ENCODE peak calls at places on chromosomes 12 and 14, in five cellular contexts. E, X, Q, U and G are unnamed samples. For H3K4me1, the result is how much of the 10 kb centered on the place peaks cover.

GRCh38 chr12:131865196-131865875 is 29.1 kb upstream of the ULK1 start:
- DNase-seq in E (no peak), X (peak), Q (no peak), U (no peak), G (peak)

GRCh38 chr14:102538598-102539543 is 29.3 kb upstream of the ANKRD9 start:
- DNase-seq in E (no peak), X (no peak), Q (no peak), U (no peak), G (no peak)

GRCh38 chr14:36767603-36768281 is 106.1 kb downstream of the PAX9 start:
- DNase-seq in E (no peak), X (no peak), Q (no peak), U (peak), G (no peak)

GRCh38 chr12:26940820-26941219 is 2.5 kb downstream of the FGFR1OP2 start:
- DNase-seq in E (peak), X (no peak), Q (no peak), U (no peak), G (no peak)

GRCh38 chr12:12439636-12440035 is 82.8 kb downstream of the BORCS5 start:
- DNase-seq in E (no peak), X (no peak), Q (peak), U (no peak), G (no peak)

GRCh38 chr12:108305520-108305919 is 33.6 kb downstream of the CMKLR1 start:
- DNase-seq in E (no peak), X (no peak), Q (peak), U (peak), G (peak)

GRCh38 chr12:60172266-60172665 is 576.4 kb downstream of the SLC16A7 start:
- DNase-seq in E (no peak), X (no peak), Q (no peak), U (no peak), G (no peak)

GRCh38 chr14:54866588-54866987 is 36.0 kb downstream of the GCH1 start:
- DNase-seq in E (no peak), X (no peak), Q (no peak), U (no peak), G (no peak)

GRCh38 chr12:685388-685787 is 22.1 kb upstream of the NINJ2 start:
- DNase-seq in E (peak), X (no peak), Q (no peak), U (no peak), G (no peak)

GRCh38 chr12:121536929-121537813 is 43.7 kb downstream of the KDM2B start:
- DNase-seq in E (peak), X (no peak), Q (peak), U (peak), G (peak)

GRCh38 chr12:9244894-9245293 is 36.7 kb upstream of the PZP start:
- DNase-seq in E (no peak), X (no peak), Q (peak), U (no peak), G (no peak)

GRCh38 chr12:50401383-50402155 is 884 bp downstream of the LARP4 start:
- DNase-seq in E (peak), X (no peak), Q (peak), U (peak), G (no peak)

DNA sequence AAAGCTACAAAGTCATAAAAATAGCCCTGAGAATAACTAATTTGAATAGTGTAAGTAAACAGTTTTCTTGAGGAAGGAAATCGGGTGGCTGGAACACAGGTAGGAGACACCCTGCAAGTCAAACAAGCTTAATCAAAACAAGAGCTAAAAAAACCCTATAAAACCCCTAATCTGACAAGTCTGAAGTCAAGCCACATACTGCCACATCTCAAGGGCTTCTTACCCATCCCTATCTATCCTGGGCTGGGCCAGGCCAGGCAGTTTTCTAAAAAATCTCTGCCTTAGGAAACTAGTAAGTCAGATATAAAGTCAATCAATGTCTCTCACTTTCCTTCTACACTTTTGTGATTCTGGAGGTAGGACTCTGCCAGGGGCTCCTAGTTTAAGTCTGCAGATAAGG is 15.3 kb downstream of the UBE2N start:
- DNase-seq in E (no peak), X (no peak), Q (no peak), U (no peak), G (no peak)
- H3K4me3 ChIP-seq in E (no peak), X (no peak), Q (no peak), U (no peak), G (no peak)

GRCh38 chr12:124836759-124837158 is 26.9 kb downstream of the SCARB1 start:
- DNase-seq in E (no peak), X (no peak), Q (peak), U (no peak), G (no peak)
- H3K4me1 ChIP-seq in E (under half), X (under half), Q (under half), U (under half), G (under half)

GRCh38 chr12:64691793-64692583 is 67.2 kb downstream of the GNS start:
- DNase-seq in E (no peak), X (no peak), Q (no peak), U (no peak), G (no peak)
- H3K4me3 ChIP-seq in E (no peak), X (no peak), Q (no peak), U (no peak), G (no peak)

DNA sequence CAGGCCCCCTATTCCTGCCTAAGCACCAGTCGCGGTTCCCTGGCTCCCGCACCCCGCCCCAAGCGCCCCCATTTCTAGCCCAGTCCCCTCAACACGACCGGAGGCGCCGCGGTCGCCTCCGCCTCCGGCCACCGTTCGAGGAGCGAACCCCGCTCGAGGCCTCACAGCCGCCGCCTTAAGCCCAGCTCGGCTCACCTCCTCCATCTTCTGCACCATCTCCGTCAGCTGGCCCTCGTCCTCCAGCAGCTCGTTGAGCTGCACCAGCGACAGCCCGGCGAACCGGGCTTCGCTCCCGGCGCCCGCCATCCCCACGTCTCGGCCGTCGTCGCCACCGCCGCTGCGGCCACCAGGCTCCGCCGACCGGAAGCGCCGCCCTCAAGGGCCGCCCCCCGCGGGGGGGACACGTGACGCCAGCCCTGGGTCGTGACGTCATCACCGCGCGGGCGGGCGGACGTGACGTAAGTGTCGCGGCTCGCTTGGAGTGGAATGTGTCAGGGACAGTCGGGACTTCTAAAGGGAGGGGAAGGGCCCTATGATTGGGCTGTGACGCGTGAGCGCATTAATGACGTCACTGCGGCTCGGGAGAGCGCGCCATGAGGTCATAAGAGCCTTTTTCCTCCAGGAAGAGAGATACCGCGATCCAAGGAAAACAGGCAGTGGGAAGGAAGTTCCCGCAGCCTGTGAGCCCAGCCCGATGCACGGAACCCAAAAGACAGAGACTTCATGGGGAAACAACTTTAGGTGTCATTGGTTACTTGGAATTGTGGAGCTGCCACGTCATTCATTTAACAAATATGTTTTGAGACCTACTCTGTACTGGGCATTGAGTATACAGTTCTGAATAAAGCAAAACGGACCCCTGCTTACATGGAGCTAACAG is at the start of gene VPS37B:
- DNase-seq in E (peak), X (peak), Q (peak), U (peak), G (peak)
- H3K4me1 ChIP-seq in E (half or more), X (under half), Q (half or more), U (under half), G (under half)